ENCODE peak calls at places on chromosomes 4 and X, in four cellular contexts. C is K562, Q is H1, N is IMR-90. G is an unnamed sample.

GRCh38 chr4:184504385-184504784 is 30.0 kb upstream of the IRF2 start:
- DNase-seq in C (no peak), Q (no peak), N (no peak), G (no peak)

GRCh38 chrX:20968996-20969395 is 405.2 kb upstream of the CNKSR2 start:
- DNase-seq in C (no peak), Q (no peak), N (no peak), G (no peak)

GRCh38 chr4:151933122-151933827 is 172.5 kb upstream of the GATB start:
- DNase-seq in C (no peak), Q (no peak), N (no peak), G (no peak)

GRCh38 chrX:81259008-81259713 is 57.3 kb downstream of the SH3BGRL start:
- DNase-seq in C (no peak), Q (no peak), N (peak; percentile 67), G (no peak)

GRCh38 chrX:6812087-6812486 is 277.2 kb upstream of the VCX3A start:
- DNase-seq in C (no peak), Q (no peak), N (no peak), G (no peak)

GRCh38 chrX:130994671-130995070 is 63.5 kb upstream of the ARHGAP36 start:
- DNase-seq in C (peak; percentile 28), Q (no peak), N (peak; percentile 2), G (no peak)

GRCh38 chr4:244471-244870 is 60.8 kb downstream of the ZNF732 start:
- DNase-seq in C (peak; percentile 19), Q (peak; percentile 39), N (no peak), G (peak; percentile 11)

GRCh38 chr4:112031712-112032328 is 113.4 kb upstream of the FAM241A start:
- DNase-seq in C (peak; percentile 38), Q (no peak), N (peak; percentile 50), G (peak; percentile 13)

GRCh38 chr4:125323547-125324100 is 8.9 kb downstream of the FAT4 start:
- DNase-seq in C (no peak), Q (no peak), N (peak; percentile 64), G (no peak)

GRCh38 chr4:23937173-23937572 is 47.3 kb upstream of the PPARGC1A start:
- DNase-seq in C (no peak), Q (no peak), N (peak; percentile 48), G (no peak)

GRCh38 chrX:56429581-56429980 is 133.8 kb upstream of the UBQLN2 start:
- DNase-seq in C (no peak), Q (no peak), N (no peak), G (no peak)

GRCh38 chr4:142427456-142427855 is 418.6 kb downstream of the INPP4B start:
- DNase-seq in C (no peak), Q (no peak), N (no peak), G (no peak)

GRCh38 chrX:54063361-54063760 is 19.1 kb upstream of the PHF8 start:
- DNase-seq in C (no peak), Q (no peak), N (no peak), G (no peak)

GRCh38 chr4:117786566-117786965 is 247.7 kb upstream of the NDST3 start:
- DNase-seq in C (no peak), Q (no peak), N (no peak), G (no peak)

GRCh38 chr4:22988526-22988925 is 295.8 kb downstream of the GBA3 start:
- DNase-seq in C (no peak), Q (no peak), N (no peak), G (no peak)

GRCh38 chrX:85627363-85627762 is 247.9 kb upstream of the POF1B start:
- DNase-seq in C (peak; percentile 1), Q (no peak), N (peak; percentile 5), G (no peak)

GRCh38 chrX:41730101-41730500 is 6.1 kb downstream of the GPR82 start:
- DNase-seq in C (no peak), Q (no peak), N (peak; percentile 12), G (no peak)

GRCh38 chr4:101885574-101885973 is 95.0 kb downstream of the BANK1 start:
- DNase-seq in C (no peak), Q (no peak), N (no peak), G (no peak)

GRCh38 chr4:10640535-10641159 is 43.9 kb downstream of the CLNK start:
- DNase-seq in C (no peak), Q (no peak), N (no peak), G (no peak)

GRCh38 chrX:110450050-110450449 is 91.4 kb downstream of the RTL9 start:
- DNase-seq in C (peak; percentile 64), Q (peak; percentile 25), N (peak; percentile 63), G (peak; percentile 20)

GRCh38 chr4:85779165-85779564 is 304.2 kb downstream of the ARHGAP24 start:
- DNase-seq in C (no peak), Q (no peak), N (peak; percentile 62), G (no peak)

GRCh38 chr4:3344596-3344995 is 51.8 kb downstream of the RGS12 start:
- DNase-seq in C (no peak), Q (no peak), N (no peak), G (no peak)

GRCh38 chrX:13341491-13342101 is 21.7 kb upstream of the ATXN3L start:
- DNase-seq in C (no peak), Q (no peak), N (peak; percentile 47), G (no peak)

GRCh38 chrX:135543924-135544323 is 23.5 kb downstream of the INTS6L start:
- DNase-seq in C (no peak), Q (no peak), N (no peak), G (no peak)

GRCh38 chr4:13313856-13314255 is 170.3 kb downstream of the RAB28 start:
- DNase-seq in C (no peak), Q (no peak), N (no peak), G (no peak)

GRCh38 chr4:156422576-156422975 is 468.9 kb upstream of the CTSO start:
- DNase-seq in C (no peak), Q (no peak), N (no peak), G (no peak)

GRCh38 chr4:156419080-156419638 is 465.5 kb upstream of the CTSO start:
- DNase-seq in C (no peak), Q (no peak), N (no peak), G (no peak)

GRCh38 chr4:156420557-156420956 is 466.9 kb upstream of the CTSO start:
- DNase-seq in C (no peak), Q (no peak), N (peak; percentile 8), G (no peak)
- H4K20me1 ChIP-seq in C (no peaks in the 10 kb centered on the region), Q (no peaks in the 10 kb centered on the region), N (no peaks in the 10 kb centered on the region), G (no peaks in the 10 kb centered on the region)

GRCh38 chr4:158535130-158535614 is 13.5 kb downstream of the RXFP1 start:
- DNase-seq in C (no peak), Q (no peak), N (peak; percentile 80), G (no peak)
- TF ChIP-seq CHD1 in C (no peak), Q (no peak), N (no peak), G (no peak)

GRCh38 chrX:47321978-47322377 is 48.4 kb upstream of the ZNF157 start:
- DNase-seq in C (no peak), Q (peak; percentile 29), N (no peak), G (no peak)

GRCh38 chrX:47327902-47328301 is 42.5 kb upstream of the ZNF157 start:
- DNase-seq in C (no peak), Q (no peak), N (no peak), G (no peak)
- H4K20me1 ChIP-seq in C (no peaks in the 10 kb centered on the region), Q (no peaks in the 10 kb centered on the region), N (no peaks in the 10 kb centered on the region), G (no peaks in the 10 kb centered on the region)

DNA sequence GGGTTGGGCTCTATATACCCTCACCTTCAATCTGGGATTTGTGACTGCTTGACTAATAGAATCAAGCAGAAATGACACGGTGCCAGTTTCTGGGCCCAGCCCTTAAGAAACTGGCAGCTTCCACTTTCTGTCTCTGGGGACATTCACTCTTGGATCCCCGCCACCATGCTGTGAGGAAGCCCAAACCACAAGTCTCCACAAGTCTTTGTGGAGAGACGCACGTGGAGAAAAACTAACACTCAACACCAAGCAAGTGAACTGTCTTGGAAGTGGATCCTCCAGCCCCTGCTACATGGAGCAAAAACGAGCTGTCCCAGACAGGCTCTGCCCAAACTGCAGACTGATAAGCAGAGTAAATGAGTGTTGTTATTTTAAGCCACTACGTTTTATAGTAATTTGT is 1.1 kb upstream of the EDNRA start:
- DNase-seq in C (no peak), Q (no peak), N (peak; percentile 47), G (no peak)
- TF ChIP-seq CHD1 in C (no peak), Q (no peak), N (no peak), G (no peak)

DNA sequence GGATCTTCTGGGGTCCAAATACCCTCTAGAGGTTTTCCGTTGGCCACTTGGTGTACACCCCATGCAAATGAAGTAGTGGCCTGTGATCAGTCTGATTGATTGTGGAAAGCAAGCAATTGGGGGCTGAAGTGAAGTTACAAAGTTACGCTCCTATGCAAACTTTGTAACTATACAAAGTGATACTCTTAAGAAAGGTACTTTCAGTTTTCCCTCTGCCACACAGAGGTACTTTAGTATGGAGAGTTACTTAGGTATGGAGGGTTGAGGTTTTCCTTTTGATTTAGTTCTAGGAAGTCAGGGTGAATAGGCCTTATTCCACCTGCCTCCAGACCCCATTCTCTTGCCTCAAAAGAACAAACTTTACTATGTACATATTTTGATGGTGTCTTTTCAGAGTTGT is 28.7 kb downstream of the STAG2 start:
- DNase-seq in C (no peak), Q (no peak), N (no peak), G (no peak)
- H4K20me1 ChIP-seq in C (peaks cover 4% of the 10 kb centered on the region), Q (peaks cover 1% of the 10 kb centered on the region), N (peaks cover 23% of the 10 kb centered on the region), G (no peaks in the 10 kb centered on the region)

DNA sequence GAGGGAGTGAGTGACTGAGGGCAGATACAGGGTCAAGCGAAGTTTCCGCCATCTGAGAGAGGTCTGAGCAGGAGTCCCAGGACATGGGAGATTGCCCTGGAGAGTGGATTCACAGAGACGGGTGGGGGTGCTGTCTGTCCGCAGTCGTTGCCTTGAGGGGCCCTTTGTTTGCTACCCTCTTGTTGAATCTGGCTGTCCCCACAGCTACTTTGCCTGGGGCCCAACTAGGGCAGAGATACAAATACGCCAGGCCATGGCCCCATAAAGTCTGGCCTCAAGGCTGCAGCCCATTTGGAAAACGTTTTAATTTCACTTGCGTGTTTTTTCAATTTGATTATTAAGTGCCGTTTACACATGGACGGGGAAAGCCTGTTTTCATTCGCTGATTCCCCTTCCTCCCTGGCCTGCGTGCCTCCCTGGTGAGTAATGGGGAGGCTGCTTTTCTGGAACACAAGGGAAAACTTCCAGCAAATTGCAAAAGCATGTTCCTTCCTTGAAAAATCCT is 134.4 kb downstream of the SMIM20 start:
- DNase-seq in C (no peak), Q (no peak), N (peak; percentile 92), G (no peak)
- TF ChIP-seq CHD1 in C (no peak), Q (no peak), N (no peak), G (no peak)